ENCODE peak calls at places on chromosomes 3 and 15, in seven cellular contexts. One of them, this sample, is unnamed.

GRCh38 chr15:28169361-28169760 is 70.2 kb upstream of the OCA2 start:
- DNase-seq in kidney epithelial cell: no peak
- DNase-seq in sciatic nerve: no peak
- DNase-seq in RKO: no peak
- DNase-seq in T-helper 1 cell: no peak
- DNase-seq in HL-60: no peak
- DNase-seq in colonic mucosa: no peak
- DNase-seq in this sample: no peak

GRCh38 chr3:14821151-14821550 is 2.4 kb downstream of the FGD5 start:
- DNase-seq in kidney epithelial cell: no peak
- DNase-seq in sciatic nerve: no peak
- DNase-seq in RKO: no peak
- DNase-seq in T-helper 1 cell: no peak
- DNase-seq in HL-60: no peak
- DNase-seq in colonic mucosa: no peak
- DNase-seq in this sample: no peak

GRCh38 chr15:41849861-41850260 is 11.2 kb downstream of the PLA2G4B start:
- DNase-seq in kidney epithelial cell: no peak
- DNase-seq in sciatic nerve: no peak
- DNase-seq in RKO: no peak
- DNase-seq in T-helper 1 cell: no peak
- DNase-seq in HL-60: no peak
- DNase-seq in colonic mucosa: no peak
- DNase-seq in this sample: no peak

GRCh38 chr15:73716417-73716816 is 32.2 kb downstream of the CD276 start:
- DNase-seq in kidney epithelial cell: no peak
- DNase-seq in sciatic nerve: no peak
- DNase-seq in RKO: no peak
- DNase-seq in T-helper 1 cell: no peak
- DNase-seq in HL-60: no peak
- DNase-seq in colonic mucosa: no peak
- DNase-seq in this sample: no peak

GRCh38 chr3:128369881-128370642 is 96.6 kb downstream of the DNAJB8 start:
- DNase-seq in kidney epithelial cell: no peak
- DNase-seq in sciatic nerve: no peak
- DNase-seq in RKO: no peak
- DNase-seq in T-helper 1 cell: no peak
- DNase-seq in HL-60: no peak
- DNase-seq in colonic mucosa: no peak
- DNase-seq in this sample: no peak

GRCh38 chr3:134453631-134454030 is 32.2 kb downstream of the ANAPC13 start:
- DNase-seq in kidney epithelial cell: no peak
- DNase-seq in sciatic nerve: no peak
- DNase-seq in RKO: no peak
- DNase-seq in T-helper 1 cell: no peak
- DNase-seq in HL-60: no peak
- DNase-seq in colonic mucosa: no peak
- DNase-seq in this sample: no peak

GRCh38 chr3:61627768-61628185 is 66.4 kb downstream of the PTPRG start:
- DNase-seq in kidney epithelial cell: peak
- DNase-seq in sciatic nerve: no peak
- DNase-seq in RKO: peak
- DNase-seq in T-helper 1 cell: no peak
- DNase-seq in HL-60: no peak
- DNase-seq in colonic mucosa: peak
- DNase-seq in this sample: no peak

GRCh38 chr3:83738202-83738601 is 1220.6 kb upstream of the CADM2 start:
- DNase-seq in kidney epithelial cell: no peak
- DNase-seq in sciatic nerve: no peak
- DNase-seq in RKO: no peak
- DNase-seq in T-helper 1 cell: no peak
- DNase-seq in HL-60: peak
- DNase-seq in colonic mucosa: no peak
- DNase-seq in this sample: no peak

GRCh38 chr3:46748160-46748559 is 30.5 kb upstream of the PRSS50 start:
- DNase-seq in kidney epithelial cell: no peak
- DNase-seq in sciatic nerve: no peak
- DNase-seq in RKO: no peak
- DNase-seq in T-helper 1 cell: no peak
- DNase-seq in HL-60: no peak
- DNase-seq in colonic mucosa: no peak
- DNase-seq in this sample: no peak

GRCh38 chr15:68154923-68155559 is 50.1 kb downstream of the CALML4 start:
- DNase-seq in kidney epithelial cell: peak
- DNase-seq in sciatic nerve: no peak
- DNase-seq in RKO: peak
- DNase-seq in T-helper 1 cell: no peak
- DNase-seq in HL-60: no peak
- DNase-seq in colonic mucosa: peak
- DNase-seq in this sample: no peak

GRCh38 chr3:190217081-190217480 is 96.4 kb upstream of the P3H2 start:
- DNase-seq in kidney epithelial cell: no peak
- DNase-seq in sciatic nerve: no peak
- DNase-seq in RKO: peak
- DNase-seq in T-helper 1 cell: no peak
- DNase-seq in HL-60: no peak
- DNase-seq in colonic mucosa: no peak
- DNase-seq in this sample: no peak

GRCh38 chr3:155673411-155673810 is 71.5 kb downstream of the PLCH1 start:
- DNase-seq in kidney epithelial cell: no peak
- DNase-seq in sciatic nerve: no peak
- DNase-seq in RKO: no peak
- DNase-seq in T-helper 1 cell: no peak
- DNase-seq in HL-60: no peak
- DNase-seq in colonic mucosa: no peak
- DNase-seq in this sample: no peak

GRCh38 chr3:30319713-30320112 is 286.7 kb upstream of the TGFBR2 start:
- DNase-seq in kidney epithelial cell: no peak
- DNase-seq in sciatic nerve: no peak
- DNase-seq in RKO: peak
- DNase-seq in T-helper 1 cell: peak
- DNase-seq in HL-60: no peak
- DNase-seq in colonic mucosa: peak
- DNase-seq in this sample: peak

GRCh38 chr3:152841131-152841530 is 6.2 kb downstream of the P2RY1 start:
- DNase-seq in kidney epithelial cell: no peak
- DNase-seq in sciatic nerve: no peak
- DNase-seq in RKO: no peak
- DNase-seq in T-helper 1 cell: no peak
- DNase-seq in HL-60: no peak
- DNase-seq in colonic mucosa: no peak
- DNase-seq in this sample: no peak

This sample was measured in effector memory CD4-positive, alpha-beta T cell.